ENCODE peak calls at places on chromosomes 11 and 22, in seven cellular contexts. D, I, M, F, Q, N and H are unnamed samples.

GRCh38 chr11:124085583-124085982 is 29.7 kb upstream of the VWA5A start:
- DNase-seq in I (peak), Q (no peak), D (no peak), M (no peak), N (no peak), F (no peak), H (no peak)

GRCh38 chr11:8229299-8230177 is 34.1 kb downstream of the LMO1 start:
- DNase-seq in Q (no peak), N (peak), I (peak), F (no peak), M (no peak), D (no peak), H (peak)

GRCh38 chr11:84498016-84498415 is 1129.1 kb downstream of the DLG2 start:
- DNase-seq in I (peak), Q (no peak), D (no peak), N (peak), M (no peak), F (no peak), H (no peak)

GRCh38 chr11:21190181-21190580 is 520.8 kb downstream of the NELL1 start:
- DNase-seq in M (no peak), F (no peak), Q (no peak), N (no peak), D (no peak), I (no peak), H (no peak)

GRCh38 chr11:76752321-76753175 is 30.6 kb upstream of the TSKU start:
- DNase-seq in F (no peak), D (no peak), M (no peak), I (peak), Q (no peak), N (peak), H (no peak)

GRCh38 chr11:46560300-46561025 is 33.4 kb downstream of the AMBRA1 start:
- DNase-seq in D (no peak), I (no peak), Q (no peak), N (peak), M (no peak), F (no peak), H (no peak)

GRCh38 chr11:58726594-58727414 is 4.9 kb downstream of the GLYAT start:
- DNase-seq in F (no peak), M (no peak), I (no peak), Q (no peak), D (no peak), N (no peak), H (no peak)

GRCh38 chr11:125941606-125942275 is 4.1 kb upstream of the VSIG10L2 start:
- DNase-seq in I (no peak), N (peak), Q (peak), M (peak), F (peak), D (peak), H (peak)

GRCh38 chr11:68936676-68937620 is 33.3 kb downstream of the IGHMBP2 start:
- DNase-seq in D (no peak), I (no peak), F (no peak), N (no peak), M (no peak), Q (no peak), H (no peak)

GRCh38 chr11:128208329-128209220 is 378.8 kb downstream of the ETS1 start:
- DNase-seq in M (no peak), D (no peak), N (peak), I (peak), F (no peak), Q (no peak), H (no peak)

GRCh38 chr11:45156201-45156600 is 9.8 kb downstream of the PRDM11 start:
- DNase-seq in F (no peak), M (no peak), Q (no peak), N (no peak), D (no peak), I (no peak), H (no peak)

GRCh38 chr11:45158891-45159605 is 12.6 kb downstream of the PRDM11 start:
- DNase-seq in Q (no peak), M (no peak), D (no peak), N (no peak), I (no peak), F (no peak), H (no peak)

GRCh38 chr11:45158210-45158644 is 11.8 kb downstream of the PRDM11 start:
- DNase-seq in N (peak), Q (no peak), I (no peak), F (peak), M (no peak), D (no peak), H (peak)

GRCh38 chr11:45156731-45157130 is 10.3 kb downstream of the PRDM11 start:
- DNase-seq in M (no peak), N (no peak), I (no peak), D (no peak), Q (no peak), F (no peak), H (no peak)

GRCh38 chr11:45157247-45158209 is 11.1 kb downstream of the PRDM11 start:
- DNase-seq in Q (no peak), F (no peak), I (no peak), M (no peak), D (no peak), N (no peak), H (no peak)
- H3K27ac ChIP-seq in Q (no peak), F (no peak), I (no peak), M (no peak), D (no peak), N (peak), H (no peak)

GRCh38 chr22:28940441-28940840 is 57.1 kb downstream of the ZNRF3 start:
- DNase-seq in D (no peak), F (peak), N (no peak), Q (no peak), M (no peak), I (no peak), H (no peak)

GRCh38 chr22:28942333-28942732 is 59.0 kb downstream of the ZNRF3 start:
- DNase-seq in I (no peak), Q (no peak), M (no peak), F (no peak), N (no peak), D (no peak), H (no peak)

GRCh38 chr22:28942801-28943500 is 59.6 kb downstream of the ZNRF3 start:
- DNase-seq in Q (peak), D (no peak), F (peak), I (no peak), M (peak), N (no peak), H (peak)

GRCh38 chr22:28939932-28940331 is 56.6 kb downstream of the ZNRF3 start:
- DNase-seq in I (no peak), F (peak), M (no peak), D (no peak), Q (no peak), N (no peak), H (no peak)

GRCh38 chr22:28943501-28943879 is 60.1 kb downstream of the ZNRF3 start:
- DNase-seq in Q (no peak), I (no peak), M (no peak), F (no peak), N (no peak), D (no peak), H (no peak)
- H3K27ac ChIP-seq in Q (peak), I (no peak), M (no peak), F (peak), N (peak), D (no peak), H (no peak)

DNA sequence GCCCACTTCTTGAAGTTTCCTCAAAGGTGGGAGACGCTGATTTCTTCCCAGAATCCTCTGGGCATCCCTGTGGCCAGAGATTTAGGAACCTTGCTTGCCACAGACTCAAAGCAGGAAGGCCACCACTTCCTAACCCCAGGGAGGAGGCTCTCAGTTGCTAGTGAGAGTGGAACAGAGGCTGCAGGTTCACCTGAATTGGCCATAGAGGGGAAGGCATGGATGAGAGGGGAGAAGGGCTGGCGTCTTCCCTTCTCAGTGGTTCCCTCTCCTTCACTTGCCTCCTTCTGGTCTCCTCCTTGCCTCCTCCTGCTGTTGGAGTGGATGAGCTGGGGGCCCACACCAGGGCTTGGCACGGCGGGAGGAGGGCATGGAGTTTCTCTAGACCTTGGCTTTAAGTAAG is 185.7 kb downstream of the ADAMTS15 start:
- DNase-seq in Q (no peak), D (no peak), N (no peak), M (no peak), I (no peak), F (no peak), H (no peak)
- H3K27ac ChIP-seq in Q (no peak), D (no peak), N (no peak), M (no peak), I (peak), F (no peak), H (no peak)

GRCh38 chr11:27214713-27215112 is 148.3 kb downstream of the CCDC34 start:
- DNase-seq in M (no peak), F (no peak), Q (no peak), I (no peak), N (peak), D (no peak), H (no peak)
- H3K27ac ChIP-seq in M (no peak), F (no peak), Q (no peak), I (no peak), N (no peak), D (no peak), H (no peak)

GRCh38 chr11:2821891-2822290 is 63.7 kb downstream of the CDKN1C start:
- DNase-seq in D (no peak), F (no peak), N (no peak), I (no peak), M (no peak), Q (no peak), H (no peak)
- H3K27ac ChIP-seq in D (no peak), F (no peak), N (no peak), I (no peak), M (no peak), Q (no peak), H (no peak)

DNA sequence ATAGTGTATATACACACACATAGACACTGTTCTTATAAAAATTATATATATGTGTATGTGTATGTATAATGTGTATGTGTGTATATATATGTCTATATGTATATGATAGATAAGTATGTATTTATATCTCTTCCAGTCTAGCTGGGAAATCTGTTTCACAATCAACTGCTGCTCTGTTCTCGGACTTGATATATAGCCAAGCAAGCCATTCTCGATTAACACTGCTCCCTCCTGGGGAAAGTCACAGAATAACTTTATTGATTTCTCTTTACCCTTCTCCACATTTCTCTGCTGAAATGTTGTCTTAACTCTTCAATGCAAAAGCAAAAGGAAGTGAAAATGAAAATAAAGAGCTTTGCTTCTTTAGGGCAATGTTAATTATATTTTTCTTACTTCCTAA is 2.2 kb downstream of the BLID start:
- DNase-seq in Q (no peak), I (no peak), D (no peak), N (peak), F (no peak), M (no peak), H (no peak)
- H3K27ac ChIP-seq in Q (no peak), I (no peak), D (no peak), N (no peak), F (no peak), M (no peak), H (no peak)

GRCh38 chr22:46092646-46093410 is 57.5 kb upstream of the PPARA start:
- DNase-seq in N (no peak), Q (no peak), M (no peak), F (no peak), I (no peak), D (no peak), H (no peak)

GRCh38 chr22:46096051-46096450 is 54.3 kb upstream of the PPARA start:
- DNase-seq in M (no peak), D (no peak), Q (no peak), I (no peak), N (no peak), F (no peak), H (no peak)

GRCh38 chr22:46092011-46092410 is 58.3 kb upstream of the PPARA start:
- DNase-seq in Q (no peak), I (no peak), N (no peak), D (no peak), F (no peak), M (no peak), H (no peak)

GRCh38 chr22:46094676-46095075 is 55.6 kb upstream of the PPARA start:
- DNase-seq in F (no peak), N (no peak), D (no peak), I (no peak), Q (no peak), M (no peak), H (no peak)

DNA sequence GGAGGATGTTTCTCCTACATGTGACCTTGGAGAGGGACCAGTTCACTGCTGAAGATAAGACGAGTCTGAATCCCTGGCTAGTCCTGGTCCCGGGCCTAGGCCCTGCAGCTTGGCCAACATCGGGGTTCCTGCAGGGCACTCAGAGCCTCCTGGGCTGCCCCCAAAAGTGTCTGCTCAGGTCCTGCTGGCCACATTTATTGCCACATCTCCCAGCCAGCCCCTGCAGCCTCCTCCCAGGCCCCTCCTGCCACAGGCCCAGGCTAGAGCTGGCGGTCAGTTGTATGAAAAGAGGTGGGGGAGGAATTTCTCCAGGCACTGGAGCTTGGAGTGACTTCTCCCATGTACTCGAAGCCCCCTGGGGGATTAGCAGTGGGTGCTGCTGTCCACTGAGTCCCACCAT is 56.5 kb upstream of the PPARA start:
- DNase-seq in I (no peak), F (no peak), N (no peak), D (no peak), Q (no peak), M (no peak), H (no peak)
- H3K27ac ChIP-seq in I (peak), F (no peak), N (no peak), D (no peak), Q (no peak), M (no peak), H (no peak)

GRCh38 chr11:575324-575995 is 810 bp upstream of the PHRF1 start:
- DNase-seq in D (no peak), N (no peak), M (peak), F (peak), I (no peak), Q (peak), H (no peak)

GRCh38 chr11:573146-573759 is 3.0 kb upstream of the PHRF1 start:
- DNase-seq in F (no peak), D (no peak), Q (no peak), M (no peak), I (no peak), N (no peak), H (no peak)

GRCh38 chr11:575996-576756 is at the start of gene PHRF1:
- DNase-seq in Q (peak), M (peak), F (peak), I (peak), N (peak), D (peak), H (peak)

GRCh38 chr11:576791-577610 is 731 bp downstream of the PHRF1 start:
- DNase-seq in D (no peak), M (no peak), N (no peak), I (no peak), Q (no peak), F (no peak), H (no peak)

DNA sequence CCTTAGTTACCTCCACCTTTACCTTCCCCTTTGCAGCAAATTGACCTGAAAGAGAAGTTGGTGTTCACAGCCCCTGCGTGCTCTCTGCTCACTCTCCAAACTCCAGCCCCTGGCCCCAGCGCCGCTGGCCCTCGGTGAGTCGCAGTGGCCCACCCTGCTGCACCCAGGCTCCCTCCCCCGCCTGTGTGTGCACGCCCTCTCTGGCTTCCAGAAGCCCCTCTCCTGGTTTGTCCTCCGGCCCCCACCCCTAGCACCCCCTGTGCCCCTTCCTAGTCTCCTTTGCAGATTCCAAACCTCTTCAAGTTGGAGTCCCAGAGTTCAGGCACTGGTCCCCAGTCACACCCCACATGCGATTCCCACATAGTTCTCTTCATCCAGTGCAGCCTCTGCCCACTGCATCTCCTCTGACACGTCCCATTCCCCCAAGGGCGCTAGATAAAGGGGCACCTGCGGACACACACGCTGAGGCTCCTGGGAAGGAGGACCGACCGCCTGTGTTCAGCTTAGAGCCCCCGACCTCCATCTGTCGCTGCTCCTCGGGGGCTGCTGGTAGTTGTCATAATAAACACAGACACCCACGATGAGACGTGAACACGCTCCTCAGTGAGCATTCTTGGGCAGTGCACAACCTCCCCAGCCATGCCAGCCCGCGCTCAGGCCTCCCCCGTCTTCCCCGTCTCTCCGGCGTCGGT is 1.5 kb upstream of the PHRF1 start:
- DNase-seq in F (no peak), I (no peak), D (no peak), Q (no peak), M (no peak), N (no peak), H (no peak)
- H3K27ac ChIP-seq in F (no peak), I (no peak), D (no peak), Q (no peak), M (no peak), N (no peak), H (no peak)

GRCh38 chr11:112724194-112724790 is 236.9 kb upstream of the NCAM1 start:
- DNase-seq in I (no peak), N (no peak), D (no peak), F (no peak), M (no peak), Q (no peak), H (no peak)
- H3K27ac ChIP-seq in I (no peak), N (no peak), D (no peak), F (no peak), M (no peak), Q (no peak), H (no peak)